ENCODE peak calls at places on chromosomes 7 and 10, in five cellular contexts. H is Peyer's patch, D is spleen, S is A549, R is body of pancreas. K is an unnamed sample. For H3K4me1, the result is how much of the 10 kb centered on the place peaks cover.

GRCh38 chr7:105935250-105935649 is 27.8 kb upstream of the CDHR3 start:
- DNase-seq in R (peak), D (no peak), H (no peak), S (no peak), K (peak)

GRCh38 chr10:27482984-27483956 is 20.8 kb upstream of the RAB18 start:
- DNase-seq in D (no peak), R (no peak), S (no peak), H (no peak), K (no peak)

GRCh38 chr7:26525413-26526287 is 234.0 kb downstream of the SNX10 start:
- DNase-seq in R (no peak), D (no peak), H (no peak), S (no peak), K (no peak)

GRCh38 chr10:15518256-15518655 is 147.2 kb upstream of the FAM171A1 start:
- DNase-seq in H (no peak), S (no peak), D (no peak), R (no peak), K (no peak)

GRCh38 chr7:120857558-120858298 is at the start of gene TSPAN12:
- DNase-seq in R (peak), H (peak), S (peak), D (peak), K (peak)

GRCh38 chr10:14822879-14823755 is 14.7 kb downstream of the CDNF start:
- DNase-seq in D (no peak), H (peak), R (peak), S (peak), K (peak)

GRCh38 chr10:103659674-103660363 is 166.3 kb downstream of the NEURL1 start:
- DNase-seq in S (no peak), R (peak), H (peak), D (peak), K (peak)

GRCh38 chr7:27739301-27739913 is 555 bp upstream of the TAX1BP1 start:
- DNase-seq in H (no peak), D (peak), R (no peak), S (peak), K (no peak)

GRCh38 chr10:60032723-60033122 is 126.4 kb upstream of the CCDC6 start:
- DNase-seq in D (no peak), R (peak), S (peak), H (peak), K (peak)

GRCh38 chr10:71392791-71393781 is 3.6 kb upstream of the CDH23 start:
- DNase-seq in S (no peak), H (no peak), D (no peak), R (no peak), K (no peak)

GRCh38 chr7:79137942-79138341 is 315.5 kb downstream of the MAGI2 start:
- DNase-seq in D (no peak), S (no peak), H (no peak), R (no peak), K (no peak)

GRCh38 chr7:149732111-149732561 is 41.3 kb downstream of the ZNF467 start:
- DNase-seq in H (no peak), D (peak), S (no peak), R (no peak), K (no peak)

GRCh38 chr7:92880212-92881090 is 44.1 kb upstream of the CDK6 start:
- DNase-seq in H (no peak), D (peak), R (peak), S (no peak), K (peak)

GRCh38 chr7:87359366-87359765 is 13.9 kb downstream of the CROT start:
- DNase-seq in D (no peak), S (no peak), R (no peak), H (no peak), K (no peak)

GRCh38 chr7:134784251-134785049 is 5.0 kb downstream of the CALD1 start:
- DNase-seq in H (no peak), S (no peak), R (no peak), D (no peak), K (no peak)

GRCh38 chr7:149558149-149558861 is 60.7 kb upstream of the ZNF746 start:
- DNase-seq in H (no peak), R (no peak), D (no peak), S (no peak), K (no peak)

GRCh38 chr7:79877874-79878465 is 256.7 kb upstream of the GNAI1 start:
- DNase-seq in S (no peak), R (no peak), D (no peak), H (no peak), K (no peak)

GRCh38 chr7:133275008-133275407 is 22.1 kb downstream of the EXOC4 start:
- DNase-seq in H (no peak), D (no peak), S (no peak), R (no peak), K (no peak)

GRCh38 chr7:25527665-25528064 is 299.4 kb upstream of the NPVF start:
- DNase-seq in D (no peak), S (no peak), R (no peak), H (no peak), K (no peak)

GRCh38 chr10:99555371-99556224 is 22.9 kb downstream of the NKX2-3 start:
- DNase-seq in S (no peak), D (no peak), R (no peak), H (no peak), K (no peak)

GRCh38 chr10:24727811-24728210 is 4.1 kb upstream of the ARHGAP21 start:
- DNase-seq in R (no peak), D (no peak), S (no peak), H (no peak), K (no peak)

GRCh38 chr10:86203162-86203905 is 163.3 kb downstream of the GRID1 start:
- DNase-seq in S (no peak), H (no peak), R (no peak), D (peak), K (peak)

GRCh38 chr7:55274156-55274555 is 91.0 kb upstream of the LANCL2 start:
- DNase-seq in D (no peak), H (no peak), R (no peak), S (no peak), K (no peak)

GRCh38 chr7:20578257-20578771 is 37.2 kb upstream of the ABCB5 start:
- DNase-seq in S (no peak), R (no peak), H (no peak), D (no peak), K (no peak)

GRCh38 chr10:119030421-119031250 is 1.1 kb downstream of the NANOS1 start:
- DNase-seq in S (no peak), H (peak), D (peak), R (peak), K (peak)

GRCh38 chr7:2540641-2541051 is 14.7 kb downstream of the BRAT1 start:
- DNase-seq in H (peak), R (no peak), D (no peak), S (no peak), K (no peak)

GRCh38 chr10:43086321-43086942 is 9.6 kb downstream of the RET start:
- DNase-seq in D (no peak), H (no peak), R (no peak), S (no peak), K (no peak)

GRCh38 chr10:74255214-74255613 is 104.2 kb downstream of the ADK start:
- DNase-seq in S (no peak), R (no peak), H (no peak), D (no peak), K (no peak)

GRCh38 chr7:26201261-26202018 is at the start of gene CBX3:
- DNase-seq in D (peak), S (peak), R (peak), H (peak), K (peak)

GRCh38 chr10:44980309-44981171 is 1.9 kb upstream of the DEPP1 start:
- DNase-seq in H (no peak), R (no peak), D (peak), S (no peak), K (no peak)
- H3K4me1 ChIP-seq in H (under half), R (half or more), D (under half), S (half or more), K (under half)

GRCh38 chr10:127920319-127921074 is 13.6 kb downstream of the PTPRE start:
- DNase-seq in H (no peak), R (no peak), D (no peak), S (no peak), K (no peak)
- H3K27ac ChIP-seq in H (peak), R (no peak), D (no peak), S (peak), K (peak)

GRCh38 chr7:37354661-37355131 is 94.0 kb downstream of the ELMO1 start:
- DNase-seq in R (peak), S (no peak), D (peak), H (no peak), K (no peak)
- H3K4me1 ChIP-seq in R (under half), S (under half), D (half or more), H (under half), K (under half)

GRCh38 chr10:61835909-61836232 is 65.6 kb upstream of the ARID5B start:
- DNase-seq in S (no peak), R (no peak), D (no peak), H (no peak), K (no peak)
- H3K27ac ChIP-seq in S (no peak), R (peak), D (no peak), H (no peak), K (no peak)

DNA sequence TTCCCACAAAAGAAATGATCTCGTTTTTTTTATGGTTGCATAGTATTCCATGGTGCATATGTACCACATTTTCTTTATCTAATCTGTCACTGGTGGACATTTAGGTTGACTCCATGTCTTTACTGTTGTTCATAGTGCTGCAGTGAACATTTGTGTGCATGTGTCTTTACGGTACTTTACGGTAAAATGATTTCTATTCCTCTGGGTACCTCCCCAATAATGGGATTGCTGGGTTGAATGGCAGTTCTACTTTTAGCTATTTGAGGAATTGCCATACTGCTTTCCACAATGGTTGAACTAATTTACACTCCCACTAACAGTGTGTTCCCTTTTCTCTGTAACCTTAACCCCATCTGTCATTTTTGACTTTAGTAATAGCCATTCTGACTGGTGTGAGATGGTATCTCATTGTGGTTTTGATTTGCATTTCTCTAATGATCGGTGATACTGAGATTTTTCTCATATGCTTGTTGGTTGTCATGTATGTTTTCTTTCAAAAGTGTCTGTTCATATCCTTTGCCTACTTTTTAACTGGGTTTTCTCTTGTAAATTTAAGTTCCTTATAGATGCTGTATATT is 37.2 kb downstream of the MKLN1 start:
- DNase-seq in H (no peak), S (no peak), D (no peak), R (no peak), K (no peak)
- H3K4me1 ChIP-seq in H (under half), S (under half), D (half or more), R (half or more), K (under half)

DNA sequence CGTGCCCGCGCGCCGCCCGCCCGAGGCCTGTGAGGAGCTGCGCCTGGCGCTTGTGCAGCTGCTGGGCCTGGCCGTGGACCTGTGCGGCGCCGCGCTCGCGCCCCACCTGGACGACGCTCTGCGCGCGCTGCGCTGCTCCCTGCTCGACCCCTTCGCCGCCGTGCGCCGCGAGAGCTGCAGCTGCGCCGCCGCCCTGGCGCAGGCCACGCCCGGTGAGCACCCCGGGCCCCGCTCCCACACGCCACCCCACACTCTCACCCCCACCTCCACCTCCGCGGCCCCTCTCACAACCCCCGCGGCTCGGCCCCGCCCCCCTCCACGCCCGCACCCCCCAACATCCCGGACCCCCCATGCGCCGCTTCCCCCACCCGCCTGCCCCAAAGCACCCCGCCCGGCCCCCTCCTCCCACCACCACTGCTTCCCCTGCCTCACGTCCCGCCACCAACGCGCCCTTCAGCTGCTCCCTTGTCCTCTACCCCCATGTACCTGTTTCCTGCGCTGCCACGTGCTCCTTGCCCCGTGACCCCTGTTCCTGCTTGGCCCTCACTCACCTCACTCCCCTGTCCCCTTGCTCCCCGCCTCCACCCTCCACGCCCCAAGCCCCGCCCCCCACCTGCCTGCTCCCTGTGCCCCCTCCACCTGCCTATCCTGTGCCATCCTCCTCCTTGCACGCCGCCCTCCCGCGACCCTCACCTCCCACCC is at the start of gene PRKAR1B:
- DNase-seq in R (peak), S (peak), D (peak), H (peak), K (peak)
- H3K27ac ChIP-seq in R (peak), S (peak), D (peak), H (peak), K (no peak)

GRCh38 chr7:151062111-151062398 is 2.7 kb downstream of the SLC4A2 start:
- DNase-seq in R (no peak), H (no peak), S (no peak), D (no peak), K (no peak)

GRCh38 chr7:151059362-151060112 is at the start of gene SLC4A2:
- DNase-seq in R (peak), S (peak), D (peak), H (peak), K (peak)

GRCh38 chr7:151060113-151060415 is 675 bp downstream of the SLC4A2 start:
- DNase-seq in R (no peak), S (peak), H (no peak), D (no peak), K (peak)

GRCh38 chr7:151061241-151062110 is 2.1 kb downstream of the SLC4A2 start:
- DNase-seq in D (no peak), R (no peak), H (no peak), S (no peak), K (no peak)

DNA sequence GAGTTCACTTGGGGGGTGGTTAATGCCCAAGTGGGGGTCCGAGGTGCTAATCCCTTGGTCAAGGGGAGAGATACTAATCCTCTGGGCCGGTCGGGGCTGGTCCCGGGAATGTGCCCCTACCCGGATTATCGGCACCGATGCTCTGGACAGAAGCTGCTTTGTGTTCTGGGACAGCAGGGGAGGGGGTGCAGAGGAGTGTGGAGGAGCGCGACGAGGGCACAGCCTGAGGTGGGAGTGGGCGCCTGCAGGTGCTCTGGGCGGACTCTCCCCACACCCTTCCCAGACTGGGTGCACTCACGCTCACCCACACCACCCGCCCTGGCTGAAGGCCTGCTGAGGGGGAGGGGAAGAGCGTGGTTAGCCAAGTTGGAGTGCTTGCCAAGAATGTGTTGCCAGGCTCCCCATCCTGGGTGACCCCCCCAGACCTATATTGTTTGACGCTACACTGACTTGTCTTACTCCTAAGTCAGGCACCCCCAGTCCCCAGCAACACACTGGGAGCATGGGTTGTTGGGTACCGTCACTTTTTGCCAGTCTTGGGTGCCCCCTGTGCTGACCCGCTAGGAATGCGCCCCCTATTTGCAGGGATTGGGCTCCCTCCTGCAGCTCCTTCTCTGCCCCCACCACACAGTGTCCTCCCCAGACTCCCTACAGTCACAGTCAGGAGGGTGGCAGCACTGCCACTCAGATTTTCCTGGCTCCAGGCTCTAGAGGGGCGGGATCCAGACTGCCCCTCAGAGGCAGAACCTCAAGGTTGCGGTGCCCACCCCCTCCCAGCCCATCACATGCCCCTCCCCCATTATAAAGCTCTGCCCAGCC is 1.2 kb downstream of the SLC4A2 start:
- DNase-seq in S (peak), R (peak), H (no peak), D (no peak), K (peak)
- H3K4me1 ChIP-seq in S (under half), R (half or more), H (under half), D (under half), K (under half)

GRCh38 chr7:151420144-151420543 is 10.3 kb upstream of the WDR86 start:
- DNase-seq in H (no peak), D (no peak), R (no peak), S (no peak), K (no peak)
- H3K27ac ChIP-seq in H (no peak), D (no peak), R (no peak), S (no peak), K (no peak)

DNA sequence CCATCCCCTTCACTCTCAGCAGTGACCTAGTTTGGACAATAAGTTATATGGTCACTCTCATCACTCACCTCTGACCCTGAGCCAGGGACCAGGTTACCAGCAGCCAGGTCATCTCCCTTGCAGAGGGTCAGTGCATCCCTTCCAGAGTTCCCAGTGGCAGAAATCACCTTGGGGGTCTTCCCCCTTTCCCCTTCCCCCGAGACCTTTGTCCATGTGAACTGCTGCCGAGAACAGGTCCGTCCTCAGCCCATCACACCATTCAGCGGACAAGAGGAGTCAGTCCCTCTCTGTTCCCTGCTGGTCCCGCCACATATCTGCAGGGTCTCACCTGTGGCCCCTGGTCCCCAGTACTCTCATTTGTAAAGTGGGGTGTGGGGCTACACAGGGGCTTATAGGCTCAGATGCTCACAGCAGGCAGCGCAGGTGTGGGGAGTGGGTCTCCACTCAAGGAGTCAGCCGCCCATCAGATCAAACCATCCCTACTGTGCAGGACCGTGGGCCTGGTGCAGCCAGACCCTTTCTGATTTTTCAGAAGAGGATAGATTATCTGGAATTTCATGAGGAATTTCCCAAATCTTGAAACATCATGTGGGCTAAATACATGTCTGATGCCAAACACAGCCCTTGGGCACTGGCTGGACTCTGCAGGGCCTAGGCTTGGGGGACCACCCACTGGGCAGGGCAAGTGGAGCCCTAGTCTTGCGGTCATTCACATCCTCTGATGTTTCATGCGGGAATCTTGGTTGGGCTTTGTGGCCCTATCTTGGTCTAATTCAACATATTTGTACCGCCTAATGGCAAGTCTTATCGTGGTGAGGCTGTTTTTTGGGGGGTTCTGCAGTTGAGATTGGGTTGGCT is 6.4 kb downstream of the DEPP1 start:
- DNase-seq in S (no peak), R (no peak), H (no peak), D (peak), K (no peak)
- H3K4me1 ChIP-seq in S (under half), R (half or more), H (under half), D (half or more), K (under half)

DNA sequence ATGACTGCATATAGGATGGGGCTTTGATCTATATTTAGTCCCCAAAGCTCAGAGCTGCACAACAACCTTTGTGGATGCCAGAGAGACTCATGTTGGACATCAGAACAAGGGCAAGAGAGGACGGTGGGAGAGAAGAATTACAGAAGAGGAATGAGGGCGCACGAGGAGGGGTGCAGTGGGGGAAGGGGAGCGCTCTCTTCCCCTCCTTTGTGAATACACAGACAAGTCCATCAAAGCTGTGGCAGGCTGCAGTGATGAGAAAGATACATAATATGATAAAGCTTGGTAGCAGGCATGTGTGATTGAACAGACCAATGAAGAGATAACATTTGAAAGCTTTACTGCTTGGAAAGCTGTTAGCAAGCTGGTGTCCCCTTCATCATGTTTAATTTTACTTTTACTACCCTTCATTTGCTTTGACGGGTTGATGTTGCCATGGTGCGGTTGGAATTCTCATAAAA is 857.8 kb downstream of the KCNMA1 start:
- DNase-seq in R (no peak), S (no peak), H (no peak), D (no peak), K (no peak)
- H3K27ac ChIP-seq in R (no peak), S (no peak), H (no peak), D (no peak), K (no peak)

K was measured in small intestine.